ENCODE peak calls at places on chromosomes 7 and 10, in six cellular contexts. One of them, this sample, is unnamed.
A peak's percentile ranks its signal among the peaks of the same experiment; 100 is the strongest.

GRCh38 chr10:29617880-29618340 is 16.9 kb downstream of the SVIL start:
- DNase-seq in choroid plexus epithelial cell: no peak
- DNase-seq in A549: no peak
- DNase-seq in pancreas: no peak
- DNase-seq in dorsolateral prefrontal cortex: no peak
- DNase-seq in MCF 10A: no peak
- DNase-seq in this sample: no peak

GRCh38 chr7:15228891-15229290 is 326.3 kb upstream of the DGKB start:
- DNase-seq in dorsolateral prefrontal cortex: no peak
- DNase-seq in A549: no peak
- DNase-seq in pancreas: no peak
- DNase-seq in MCF 10A: no peak
- DNase-seq in choroid plexus epithelial cell: no peak
- DNase-seq in this sample: no peak

GRCh38 chr10:18918545-18918944 is 130.1 kb upstream of the MALRD1 start:
- DNase-seq in A549: peak; percentile 24
- DNase-seq in MCF 10A: peak; percentile 41
- DNase-seq in dorsolateral prefrontal cortex: no peak
- DNase-seq in choroid plexus epithelial cell: peak; percentile 98
- DNase-seq in pancreas: no peak
- DNase-seq in this sample: no peak

GRCh38 chr7:67137464-67137863 is 140.8 kb downstream of the TYW1 start:
- DNase-seq in MCF 10A: peak; percentile 23
- DNase-seq in dorsolateral prefrontal cortex: no peak
- DNase-seq in A549: no peak
- DNase-seq in choroid plexus epithelial cell: no peak
- DNase-seq in pancreas: no peak
- DNase-seq in this sample: no peak

GRCh38 chr7:87220734-87221215 is 1.2 kb upstream of the TMEM243 start:
- DNase-seq in dorsolateral prefrontal cortex: peak; percentile 31
- DNase-seq in choroid plexus epithelial cell: peak; percentile 23
- DNase-seq in A549: peak; percentile 16
- DNase-seq in MCF 10A: no peak
- DNase-seq in pancreas: no peak
- DNase-seq in this sample: no peak

GRCh38 chr7:116230191-116231005 is 20.1 kb downstream of the TES start:
- DNase-seq in MCF 10A: no peak
- DNase-seq in A549: no peak
- DNase-seq in pancreas: no peak
- DNase-seq in choroid plexus epithelial cell: no peak
- DNase-seq in dorsolateral prefrontal cortex: no peak
- DNase-seq in this sample: no peak

GRCh38 chr7:117090820-117091219 is 137.5 kb downstream of the ST7 start:
- DNase-seq in A549: no peak
- DNase-seq in dorsolateral prefrontal cortex: no peak
- DNase-seq in choroid plexus epithelial cell: no peak
- DNase-seq in pancreas: no peak
- DNase-seq in MCF 10A: no peak
- DNase-seq in this sample: no peak

GRCh38 chr10:106502651-106503050 is 661.9 kb downstream of the SORCS1 start:
- DNase-seq in A549: no peak
- DNase-seq in dorsolateral prefrontal cortex: no peak
- DNase-seq in choroid plexus epithelial cell: no peak
- DNase-seq in MCF 10A: no peak
- DNase-seq in pancreas: no peak
- DNase-seq in this sample: no peak

DNA sequence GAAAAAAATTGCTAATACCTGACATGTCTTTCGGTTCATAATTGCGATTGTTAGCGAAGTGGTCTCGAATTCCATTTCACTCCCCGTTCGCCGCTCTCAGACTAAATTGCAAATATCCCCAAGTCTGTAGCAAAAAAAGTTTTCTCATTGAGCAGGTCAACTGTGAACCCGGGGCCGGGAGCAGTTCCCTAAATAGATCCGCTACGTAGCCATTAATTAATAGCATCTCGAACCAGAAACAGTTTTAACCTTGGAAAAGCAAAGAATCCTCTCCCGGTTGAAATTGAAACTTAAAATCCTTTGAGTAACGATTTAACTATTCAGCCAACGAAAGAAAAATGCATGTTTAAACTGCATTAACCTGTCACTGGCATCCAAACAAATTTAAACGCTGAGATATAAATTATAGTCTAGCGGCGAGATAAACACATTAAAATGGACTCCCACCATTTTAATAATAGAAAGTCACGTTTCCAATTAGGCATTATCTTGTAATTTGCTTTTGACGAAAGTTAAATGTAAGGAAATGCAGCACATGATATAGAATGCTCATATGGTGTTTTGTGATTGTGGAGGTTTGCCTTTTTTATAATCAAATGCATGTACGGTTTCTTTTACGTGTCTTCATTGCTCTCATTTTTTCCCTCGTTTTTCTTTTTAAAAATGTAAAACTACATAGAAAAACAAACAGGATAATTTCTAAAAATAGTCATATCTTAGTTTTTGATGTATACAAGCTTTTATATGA is 692 bp upstream of the KLF14 start:
- DNase-seq in pancreas: no peak
- DNase-seq in MCF 10A: no peak
- DNase-seq in dorsolateral prefrontal cortex: no peak
- DNase-seq in A549: no peak
- DNase-seq in choroid plexus epithelial cell: no peak
- DNase-seq in this sample: no peak
- TF ChIP-seq CTCF in pancreas: no peak
- TF ChIP-seq CTCF in MCF 10A: no peak
- TF ChIP-seq CTCF in dorsolateral prefrontal cortex: no peak
- TF ChIP-seq CTCF in A549: no peak
- TF ChIP-seq CTCF in choroid plexus epithelial cell: no peak
- TF ChIP-seq CTCF in this sample: no peak

GRCh38 chr7:141001122-141001521 is 13.6 kb downstream of the MRPS33 start:
- DNase-seq in MCF 10A: no peak
- DNase-seq in A549: no peak
- DNase-seq in pancreas: no peak
- DNase-seq in choroid plexus epithelial cell: no peak
- DNase-seq in dorsolateral prefrontal cortex: no peak
- DNase-seq in this sample: no peak
- TF ChIP-seq CTCF in MCF 10A: no peak
- TF ChIP-seq CTCF in A549: no peak
- TF ChIP-seq CTCF in pancreas: no peak
- TF ChIP-seq CTCF in choroid plexus epithelial cell: no peak
- TF ChIP-seq CTCF in dorsolateral prefrontal cortex: no peak
- TF ChIP-seq CTCF in this sample: no peak

GRCh38 chr10:32501906-32502305 is 56.0 kb downstream of the CCDC7 start:
- DNase-seq in pancreas: no peak
- DNase-seq in MCF 10A: no peak
- DNase-seq in choroid plexus epithelial cell: no peak
- DNase-seq in A549: no peak
- DNase-seq in dorsolateral prefrontal cortex: no peak
- DNase-seq in this sample: no peak
- TF ChIP-seq CTCF in pancreas: no peak
- TF ChIP-seq CTCF in MCF 10A: no peak
- TF ChIP-seq CTCF in choroid plexus epithelial cell: no peak
- TF ChIP-seq CTCF in A549: no peak
- TF ChIP-seq CTCF in dorsolateral prefrontal cortex: no peak
- TF ChIP-seq CTCF in this sample: no peak

GRCh38 chr10:52635651-52636050 is 136.9 kb downstream of the MBL2 start:
- DNase-seq in pancreas: no peak
- DNase-seq in A549: no peak
- DNase-seq in choroid plexus epithelial cell: no peak
- DNase-seq in MCF 10A: no peak
- DNase-seq in dorsolateral prefrontal cortex: no peak
- DNase-seq in this sample: no peak
- TF ChIP-seq CTCF in pancreas: no peak
- TF ChIP-seq CTCF in A549: no peak
- TF ChIP-seq CTCF in choroid plexus epithelial cell: no peak
- TF ChIP-seq CTCF in MCF 10A: no peak
- TF ChIP-seq CTCF in dorsolateral prefrontal cortex: no peak
- TF ChIP-seq CTCF in this sample: no peak

GRCh38 chr7:131670401-131670800 is 114.0 kb upstream of the PODXL start:
- DNase-seq in dorsolateral prefrontal cortex: no peak
- DNase-seq in MCF 10A: no peak
- DNase-seq in pancreas: no peak
- DNase-seq in A549: no peak
- DNase-seq in choroid plexus epithelial cell: no peak
- DNase-seq in this sample: no peak
- TF ChIP-seq CTCF in dorsolateral prefrontal cortex: no peak
- TF ChIP-seq CTCF in MCF 10A: no peak
- TF ChIP-seq CTCF in pancreas: no peak
- TF ChIP-seq CTCF in A549: no peak
- TF ChIP-seq CTCF in choroid plexus epithelial cell: no peak
- TF ChIP-seq CTCF in this sample: no peak

DNA sequence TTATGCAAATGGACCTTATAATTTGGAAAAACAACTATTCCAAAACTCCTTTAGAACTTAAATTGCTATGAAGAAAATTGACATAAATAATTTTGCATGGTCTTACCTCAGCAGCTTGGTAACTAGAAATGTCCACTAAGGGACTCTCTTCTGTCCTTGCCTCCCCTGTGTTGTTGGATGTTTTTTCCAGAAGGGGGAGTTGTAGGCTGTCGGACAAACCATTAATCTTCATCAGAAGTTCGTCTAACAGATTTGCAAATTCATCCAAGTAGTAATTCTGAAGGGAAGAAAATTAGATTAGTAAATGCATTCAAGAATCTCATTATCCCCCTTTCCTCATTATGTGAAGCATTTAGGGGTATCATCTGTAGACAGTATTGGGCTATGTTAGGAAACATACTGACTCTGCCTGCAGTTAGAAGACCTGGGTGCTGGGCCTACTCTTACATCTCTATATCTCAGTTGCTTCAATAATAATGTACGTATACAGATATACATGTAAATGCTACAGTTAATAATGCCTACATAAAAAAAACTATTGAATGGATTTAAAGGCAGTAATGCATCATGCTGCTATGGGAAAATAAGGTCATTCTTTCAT is 155.6 kb downstream of the PKD1L1 start:
- DNase-seq in dorsolateral prefrontal cortex: no peak
- DNase-seq in pancreas: no peak
- DNase-seq in A549: peak; percentile 62
- DNase-seq in choroid plexus epithelial cell: peak; percentile 79
- DNase-seq in MCF 10A: peak; percentile 59
- DNase-seq in this sample: no peak
- TF ChIP-seq CTCF in dorsolateral prefrontal cortex: peak; percentile 61
- TF ChIP-seq CTCF in pancreas: peak; percentile 25
- TF ChIP-seq CTCF in A549: peak; percentile 35
- TF ChIP-seq CTCF in choroid plexus epithelial cell: peak; percentile 78
- TF ChIP-seq CTCF in MCF 10A: peak; percentile 40
- TF ChIP-seq CTCF in this sample: no peak

GRCh38 chr7:1024876-1025746 is 19.2 kb upstream of the GPR146 start:
- DNase-seq in choroid plexus epithelial cell: no peak
- DNase-seq in pancreas: peak; percentile 52
- DNase-seq in A549: no peak
- DNase-seq in dorsolateral prefrontal cortex: no peak
- DNase-seq in MCF 10A: no peak
- DNase-seq in this sample: no peak
- TF ChIP-seq CTCF in choroid plexus epithelial cell: no peak
- TF ChIP-seq CTCF in pancreas: no peak
- TF ChIP-seq CTCF in A549: no peak
- TF ChIP-seq CTCF in dorsolateral prefrontal cortex: no peak
- TF ChIP-seq CTCF in MCF 10A: no peak
- TF ChIP-seq CTCF in this sample: no peak

DNA sequence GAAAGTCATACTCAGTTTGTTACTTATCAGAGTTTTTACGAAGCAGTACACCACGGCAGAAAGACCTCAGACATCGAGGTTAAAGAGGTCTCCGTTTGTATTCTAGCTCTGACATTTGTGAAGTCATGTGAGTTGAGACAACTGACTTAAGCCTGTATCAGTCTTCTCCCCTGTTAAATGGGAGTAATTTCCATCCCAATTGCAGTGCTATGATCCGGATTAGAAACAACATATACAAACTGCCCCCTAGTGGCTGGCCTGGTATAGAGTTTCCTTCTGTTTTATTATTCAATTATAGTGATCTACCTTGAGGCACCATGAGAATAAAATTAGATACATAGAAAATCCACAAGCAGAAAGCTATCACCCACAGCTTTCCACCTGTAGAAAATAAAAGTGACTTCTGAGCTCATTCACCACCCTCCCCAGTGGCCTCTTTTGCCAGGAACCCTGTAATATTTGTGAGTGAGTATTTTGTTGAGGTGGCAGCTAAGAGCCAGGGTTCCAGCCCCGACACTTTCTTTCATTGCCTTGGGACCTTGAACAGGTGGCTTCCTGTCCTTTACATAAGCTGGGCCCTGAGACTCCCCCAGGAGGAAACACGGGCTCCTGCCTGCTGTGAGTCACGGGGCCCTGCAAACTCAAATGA is 607.2 kb upstream of the MGMT start:
- DNase-seq in choroid plexus epithelial cell: peak; percentile 19
- DNase-seq in MCF 10A: peak; percentile 63
- DNase-seq in dorsolateral prefrontal cortex: no peak
- DNase-seq in A549: peak; percentile 32
- DNase-seq in pancreas: no peak
- DNase-seq in this sample: no peak
- TF ChIP-seq CTCF in choroid plexus epithelial cell: peak; percentile 41
- TF ChIP-seq CTCF in MCF 10A: peak; percentile 40
- TF ChIP-seq CTCF in dorsolateral prefrontal cortex: peak; percentile 50
- TF ChIP-seq CTCF in A549: peak; percentile 51
- TF ChIP-seq CTCF in pancreas: peak; percentile 42
- TF ChIP-seq CTCF in this sample: no peak

DNA sequence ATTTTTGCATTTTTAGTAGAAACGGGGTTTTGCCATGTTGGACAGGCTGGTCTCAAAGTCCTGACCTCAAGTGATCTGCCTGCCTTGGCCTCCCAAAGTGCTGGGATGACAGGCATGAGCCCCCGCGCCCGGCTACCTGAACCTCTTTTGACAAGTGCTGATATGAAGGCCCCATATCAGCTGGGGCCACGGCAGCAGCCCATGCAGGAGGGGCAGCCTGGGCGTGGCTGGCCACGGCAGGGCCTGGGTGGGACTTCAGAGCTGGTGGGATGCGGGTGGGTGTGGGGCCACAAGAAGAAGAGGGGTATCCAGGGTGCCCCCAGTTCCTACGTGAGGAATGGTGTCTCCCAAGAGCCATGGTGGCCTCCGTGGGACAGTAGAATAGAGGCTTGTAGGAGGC is 6.9 kb downstream of the LRRC27 start:
- DNase-seq in MCF 10A: no peak
- DNase-seq in choroid plexus epithelial cell: no peak
- DNase-seq in pancreas: no peak
- DNase-seq in A549: no peak
- DNase-seq in dorsolateral prefrontal cortex: no peak
- DNase-seq in this sample: no peak
- TF ChIP-seq CTCF in MCF 10A: no peak
- TF ChIP-seq CTCF in choroid plexus epithelial cell: no peak
- TF ChIP-seq CTCF in pancreas: no peak
- TF ChIP-seq CTCF in A549: no peak
- TF ChIP-seq CTCF in dorsolateral prefrontal cortex: no peak
- TF ChIP-seq CTCF in this sample: no peak

This sample was measured in activated B cell treated with CpG ODN at 0.5 μM for 24 hours.